ENCODE peak calls at places on chromosomes 7 and 10, in four cellular contexts. P is ovary, O is prostate gland, B is heart left ventricle. X is an unnamed sample.

GRCh38 chr7:98970031-98970615 is 91.8 kb downstream of the TRRAP start:
- DNase-seq in P (no peak), O (no peak), B (no peak), X (no peak)

GRCh38 chr10:93993782-93994668 is at the start of gene PLCE1:
- DNase-seq in P (peak), O (peak), B (peak), X (peak)

GRCh38 chr10:65419629-65420028 is 1506.2 kb upstream of the LRRTM3 start:
- DNase-seq in P (no peak), O (no peak), B (no peak), X (no peak)

GRCh38 chr7:22094413-22095304 is 149.0 kb upstream of the CDCA7L start:
- DNase-seq in P (no peak), O (no peak), B (no peak), X (no peak)

GRCh38 chr10:130973127-130973839 is 338.2 kb downstream of the TCERG1L start:
- DNase-seq in P (no peak), O (no peak), B (no peak), X (no peak)

GRCh38 chr10:89213191-89213808 is 6.2 kb upstream of the CH25H start:
- DNase-seq in P (no peak), O (peak), B (no peak), X (peak)

GRCh38 chr10:61943699-61944444 is 42.4 kb downstream of the ARID5B start:
- DNase-seq in P (no peak), O (no peak), B (no peak), X (no peak)

GRCh38 chr10:75773139-75773801 is 341.8 kb downstream of the LRMDA start:
- DNase-seq in P (peak), O (no peak), B (no peak), X (no peak)

GRCh38 chr10:34651381-34651780 is 163.7 kb downstream of the PARD3 start:
- DNase-seq in P (no peak), O (no peak), B (no peak), X (no peak)

GRCh38 chr7:13829914-13830603 is 159.4 kb downstream of the ETV1 start:
- DNase-seq in P (no peak), O (no peak), B (no peak), X (no peak)

GRCh38 chr7:144019457-144019856 is 19.3 kb downstream of the OR6B1 start:
- DNase-seq in P (peak), O (no peak), B (no peak), X (no peak)

GRCh38 chr10:3961082-3961481 is 176.1 kb upstream of the KLF6 start:
- DNase-seq in P (no peak), O (no peak), B (no peak), X (no peak)

GRCh38 chr7:125136755-125137547 is 207.3 kb upstream of the POT1 start:
- DNase-seq in P (no peak), O (no peak), B (no peak), X (no peak)

GRCh38 chr10:9140373-9140772 is 1085.9 kb downstream of the GATA3 start:
- DNase-seq in P (no peak), O (no peak), B (no peak), X (no peak)

GRCh38 chr10:129467346-129468119 is 492 bp downstream of the MGMT start:
- DNase-seq in P (peak), O (no peak), B (no peak), X (peak)

GRCh38 chr7:25954395-25954794 is 197.6 kb upstream of the NFE2L3 start:
- DNase-seq in P (no peak), O (no peak), B (no peak), X (no peak)

GRCh38 chr7:80136276-80137045 is 1.8 kb downstream of the GNAI1 start:
- DNase-seq in P (no peak), O (no peak), B (no peak), X (peak)

GRCh38 chr7:98369726-98370125 is 31.2 kb downstream of the BAIAP2L1 start:
- DNase-seq in P (no peak), O (no peak), B (no peak), X (no peak)

GRCh38 chr10:31322647-31323046 is 3.6 kb downstream of the ZEB1 start:
- DNase-seq in P (no peak), O (no peak), B (no peak), X (no peak)

GRCh38 chr7:66050990-66051424 is 24.6 kb upstream of the ASL start:
- DNase-seq in P (no peak), O (peak), B (no peak), X (no peak)

GRCh38 chr7:10300557-10300956 is 673.1 kb upstream of the PHF14 start:
- DNase-seq in P (no peak), O (no peak), B (no peak), X (no peak)

DNA sequence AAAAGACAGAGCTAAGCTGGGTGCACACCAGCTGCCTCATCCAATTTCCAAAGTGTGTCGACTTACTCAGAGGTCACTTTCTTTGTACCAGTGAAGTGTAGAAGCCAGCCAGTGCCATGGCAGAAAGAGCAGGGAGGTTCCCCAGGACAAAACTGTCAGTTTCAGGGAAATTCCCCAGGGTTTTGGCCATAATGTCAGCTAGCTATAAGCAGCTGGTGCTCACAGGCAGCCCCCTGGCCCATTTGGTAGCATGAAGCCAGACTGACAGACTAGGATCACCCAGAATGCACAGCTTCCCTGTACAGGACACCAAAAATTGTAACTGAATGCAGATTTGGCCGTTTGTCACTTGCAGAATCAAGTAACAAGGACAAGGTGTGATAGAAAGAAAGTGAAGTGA is 28.6 kb downstream of the MRPL32 start:
- DNase-seq in P (no peak), O (no peak), B (no peak), X (no peak)
- TF ChIP-seq POLR2A in P (no peak), O (no peak), B (no peak), X (no peak)

DNA sequence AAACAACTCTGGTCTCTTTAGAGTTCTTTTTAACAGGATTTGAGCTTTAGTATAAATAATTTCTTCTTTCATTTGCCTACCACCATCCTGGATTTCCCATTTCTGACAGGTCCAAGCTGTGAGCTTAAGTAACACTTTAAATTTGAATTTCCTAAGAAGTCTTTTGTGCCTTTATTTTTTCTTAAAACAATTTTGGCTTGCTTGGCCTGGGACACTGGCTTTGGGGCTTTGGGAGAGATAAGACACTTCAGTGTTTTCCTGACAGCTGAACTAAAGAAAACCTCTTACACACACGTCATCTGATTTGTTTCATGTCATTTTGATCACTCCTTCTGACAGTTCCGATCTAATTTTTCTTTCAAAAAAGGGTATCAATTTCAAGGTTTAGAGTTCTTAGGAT is 121.3 kb upstream of the BMPER start:
- DNase-seq in P (no peak), O (no peak), B (no peak), X (no peak)
- TF ChIP-seq POLR2A in P (no peak), O (no peak), B (no peak), X (no peak)

DNA sequence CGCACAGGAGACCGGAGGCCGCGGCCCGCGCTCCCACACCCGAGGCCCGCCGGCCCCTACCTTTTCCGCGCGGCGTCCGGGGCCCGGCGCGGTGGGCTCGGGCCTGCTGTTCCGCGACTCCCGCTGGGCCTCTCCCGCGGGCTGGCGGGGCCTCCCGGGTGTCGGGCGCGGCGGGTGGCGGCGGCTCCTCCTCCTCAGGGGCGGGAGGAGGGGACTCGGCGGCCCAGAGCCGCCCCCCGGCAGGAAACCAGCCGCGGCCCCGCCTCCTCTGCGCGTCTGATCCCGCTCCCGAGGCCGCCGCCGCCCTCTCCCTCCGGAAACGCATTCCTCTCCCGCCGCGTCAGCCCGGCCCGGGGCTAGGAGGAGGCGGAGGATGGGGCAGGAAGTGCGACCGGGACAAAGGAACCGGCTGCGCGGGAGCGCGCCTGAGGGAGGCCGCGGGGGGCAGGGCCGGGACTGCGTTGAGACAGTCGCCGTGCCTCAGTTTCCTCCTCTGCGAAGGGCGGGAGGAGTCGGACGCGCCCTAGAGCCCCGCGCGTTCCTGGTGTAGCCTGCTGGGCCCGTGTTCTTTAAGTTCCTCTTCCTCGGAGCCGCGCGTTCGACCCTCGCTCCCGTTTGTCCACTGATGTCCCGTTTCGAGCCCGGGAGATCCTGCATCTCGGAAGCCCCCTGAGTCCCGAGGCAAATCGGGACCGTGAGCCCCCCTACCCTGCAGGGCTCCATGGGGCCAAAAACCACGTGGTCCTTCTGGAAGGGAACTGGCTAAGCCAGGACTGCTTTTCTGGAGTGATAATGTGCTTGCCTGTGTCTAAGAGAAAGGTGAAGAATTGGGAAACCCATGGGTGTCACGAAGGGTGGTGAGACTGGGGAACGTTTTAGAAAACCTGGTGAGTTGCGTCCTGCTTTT is at the start of gene ITGB1:
- DNase-seq in P (peak), O (peak), B (peak), X (peak)
- TF ChIP-seq POLR2A in P (peak), O (peak), B (peak), X (peak)

GRCh38 chr7:74657692-74658170 is at the start of gene GTF2I:
- DNase-seq in P (no peak), O (no peak), B (peak), X (no peak)

GRCh38 chr7:74656911-74657691 is 417 bp upstream of the GTF2I start:
- DNase-seq in P (peak), O (peak), B (peak), X (peak)

GRCh38 chr7:74655785-74656420 is 1.6 kb upstream of the GTF2I start:
- DNase-seq in P (no peak), O (no peak), B (no peak), X (no peak)

GRCh38 chr7:74656421-74656910 is 1.1 kb upstream of the GTF2I start:
- DNase-seq in P (peak), O (peak), B (peak), X (peak)

DNA sequence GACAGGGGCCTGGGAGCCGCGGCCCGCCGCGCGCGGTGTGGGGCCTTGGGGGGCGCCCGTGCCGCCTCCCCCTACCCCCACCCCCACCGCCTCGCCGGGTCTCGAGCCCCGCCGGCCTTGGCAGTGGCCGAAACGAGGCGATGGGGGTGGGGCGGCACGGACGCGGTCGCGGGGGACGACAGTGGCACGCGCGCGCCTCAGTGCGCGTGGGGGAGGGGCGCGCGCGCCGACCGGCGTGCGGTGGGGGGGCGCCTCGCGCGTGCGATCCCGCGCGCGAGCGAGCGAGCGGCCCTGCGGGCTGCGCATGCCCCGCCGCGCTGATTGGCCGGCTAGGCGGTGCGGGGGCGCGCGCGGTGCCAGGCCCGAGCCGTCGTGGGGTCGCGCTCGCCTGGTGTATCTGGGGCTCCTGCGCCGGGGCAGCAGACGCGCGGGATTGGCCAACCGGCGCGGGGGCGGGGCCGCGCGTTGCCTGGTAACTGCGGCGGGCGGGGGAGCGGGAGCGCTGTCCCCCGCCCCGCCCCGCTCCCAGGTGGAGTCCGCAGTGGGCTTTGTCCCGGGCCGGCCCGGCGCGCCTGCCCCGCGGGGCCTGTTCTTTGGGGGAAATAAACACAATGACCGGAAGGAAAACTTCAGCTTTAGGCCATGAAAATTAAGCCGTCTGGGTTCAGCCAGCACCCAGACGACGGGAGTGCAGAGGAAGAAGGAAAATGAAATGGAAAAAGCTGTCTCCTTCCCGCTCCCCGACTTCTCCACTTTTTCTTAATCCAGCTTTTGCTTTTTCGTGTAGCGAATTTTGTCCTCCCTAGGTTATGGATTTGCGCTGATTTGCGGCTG is 870 bp downstream of the GTF2I start:
- DNase-seq in P (peak), O (peak), B (peak), X (peak)
- TF ChIP-seq POLR2A in P (no peak), O (peak), B (no peak), X (no peak)

GRCh38 chr7:121395961-121396757 is at the start of gene FAM3C:
- DNase-seq in P (peak), O (peak), B (peak), X (peak)
- TF ChIP-seq POLR2A in P (peak), O (peak), B (no peak), X (peak)

GRCh38 chr7:158858592-158859503 is 2.5 kb downstream of the DYNC2I1 start:
- DNase-seq in P (no peak), O (no peak), B (no peak), X (no peak)

GRCh38 chr7:158849553-158850389 is 6.6 kb upstream of the DYNC2I1 start:
- DNase-seq in P (no peak), O (no peak), B (no peak), X (no peak)

GRCh38 chr7:158850390-158851174 is 5.8 kb upstream of the DYNC2I1 start:
- DNase-seq in P (no peak), O (no peak), B (no peak), X (no peak)

GRCh38 chr7:158856883-158857668 is 718 bp downstream of the DYNC2I1 start:
- DNase-seq in P (no peak), O (no peak), B (no peak), X (no peak)

DNA sequence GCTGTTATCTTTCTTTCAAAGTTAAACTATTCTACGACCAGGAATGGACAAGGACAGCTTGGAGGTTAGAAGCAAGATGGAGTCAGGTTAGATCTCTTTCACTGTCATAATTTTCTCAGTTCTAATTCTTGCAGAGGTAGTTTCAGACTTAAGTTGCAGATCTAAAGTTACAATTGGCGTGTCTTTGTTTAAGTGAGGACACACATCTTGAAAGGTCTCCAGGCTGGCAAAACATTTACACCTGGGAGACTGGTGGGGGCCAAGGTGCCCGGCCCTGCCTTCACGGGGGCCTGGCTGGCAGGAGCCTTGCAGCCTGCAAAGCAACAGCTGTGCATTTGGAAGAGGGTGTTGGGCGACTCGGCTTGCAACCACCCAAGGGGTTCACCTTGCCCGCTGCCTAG is 1.7 kb upstream of the DYNC2I1 start:
- DNase-seq in P (no peak), O (no peak), B (no peak), X (no peak)
- TF ChIP-seq POLR2A in P (no peak), O (no peak), B (no peak), X (no peak)

GRCh38 chr7:151696738-151697514 is 177.2 kb upstream of the RHEB start:
- DNase-seq in P (no peak), O (peak), B (peak), X (no peak)
- TF ChIP-seq POLR2A in P (no peak), O (no peak), B (no peak), X (no peak)